ENCODE peak calls at places on chromosomes 16 and 17, in seven cellular contexts. M is activated naive CD4-positive, alpha-beta T cell; D is GM03348; C is occipital lobe; U is SW480; Y is HFF-Myc; F is effector CD8-positive, alpha-beta T cell. G is an unnamed sample.

GRCh38 chr17:17682293-17682736 is 1.1 kb downstream of the RAI1 start:
- DNase-seq in M (peak), D (peak), C (peak), U (no peak), Y (no peak), F (peak), G (peak)

GRCh38 chr16:964696-965395 is 5.9 kb downstream of the LMF1 start:
- DNase-seq in M (peak), D (no peak), C (no peak), U (no peak), Y (no peak), F (no peak), G (no peak)

GRCh38 chr16:1206786-1207185 is 18.3 kb downstream of the TPSG1 start:
- DNase-seq in M (peak), D (no peak), C (no peak), U (no peak), Y (no peak), F (no peak), G (no peak)

GRCh38 chr16:50208460-50208931 is 55.4 kb downstream of the TENT4B start:
- DNase-seq in M (no peak), D (no peak), C (no peak), U (no peak), Y (peak), F (no peak), G (no peak)

GRCh38 chr17:56913000-56913866 is 616 bp downstream of the TRIM25 start:
- DNase-seq in M (no peak), D (peak), C (no peak), U (no peak), Y (no peak), F (no peak), G (peak)

GRCh38 chr16:11393366-11393765 is 48.1 kb downstream of the RMI2 start:
- DNase-seq in M (no peak), D (no peak), C (no peak), U (no peak), Y (no peak), F (no peak), G (peak)

GRCh38 chr16:66904428-66904845 is 14.2 kb downstream of the CDH16 start:
- DNase-seq in M (no peak), D (no peak), C (no peak), U (no peak), Y (no peak), F (no peak), G (no peak)

GRCh38 chr16:66751135-66751991 is at the start of gene DYNC1LI2:
- DNase-seq in M (peak), D (peak), C (peak), U (peak), Y (no peak), F (peak), G (peak)

GRCh38 chr17:45386180-45386579 is 46.5 kb downstream of the ARHGAP27 start:
- DNase-seq in M (no peak), D (no peak), C (no peak), U (no peak), Y (no peak), F (no peak), G (no peak)

GRCh38 chr17:80990921-80991644 is 558 bp upstream of the CHMP6 start:
- DNase-seq in M (no peak), D (no peak), C (no peak), U (no peak), Y (no peak), F (no peak), G (no peak)

GRCh38 chr16:14303654-14304394 is 232.7 kb downstream of the MRTFB start:
- DNase-seq in M (no peak), D (peak), C (no peak), U (no peak), Y (no peak), F (no peak), G (no peak)

GRCh38 chr17:72922223-72922622 is 170.3 kb downstream of the SLC39A11 start:
- DNase-seq in M (no peak), D (no peak), C (no peak), U (no peak), Y (no peak), F (no peak), G (no peak)

GRCh38 chr16:56944954-56945839 is 13.3 kb downstream of the HERPUD1 start:
- DNase-seq in M (no peak), D (no peak), C (no peak), U (no peak), Y (no peak), F (no peak), G (no peak)

GRCh38 chr16:83054302-83054701 is 427.5 kb downstream of the CDH13 start:
- DNase-seq in M (no peak), D (no peak), C (no peak), U (no peak), Y (no peak), F (no peak), G (no peak)

GRCh38 chr17:31695456-31696090 is 163.5 kb downstream of the COPRS start:
- DNase-seq in M (no peak), D (peak), C (no peak), U (no peak), Y (no peak), F (no peak), G (no peak)

GRCh38 chr16:49604602-49605001 is 231.0 kb downstream of the C16orf78 start:
- DNase-seq in M (no peak), D (no peak), C (no peak), U (no peak), Y (no peak), F (no peak), G (no peak)

GRCh38 chr17:40559016-40559853 is 6.0 kb downstream of the CCR7 start:
- DNase-seq in M (no peak), D (no peak), C (peak), U (no peak), Y (no peak), F (no peak), G (no peak)

G was measured in glutamatergic neuron.